ENCODE peak calls at places on chromosomes 4 and X, in four cellular contexts. One of them, this sample, is unnamed.

GRCh38 chr4:145298885-145299284 is 118.5 kb upstream of the OTUD4 start:
- DNase-seq in body of pancreas: peak; percentile 56
- DNase-seq in AG04449: no peak
- DNase-seq in A673: no peak
- DNase-seq in this sample: peak; percentile 54

GRCh38 chrX:118971552-118971951 is 2.9 kb upstream of the LONRF3 start:
- DNase-seq in body of pancreas: no peak
- DNase-seq in AG04449: no peak
- DNase-seq in A673: no peak
- DNase-seq in this sample: no peak

GRCh38 chr4:87240341-87240740 is 19.9 kb upstream of the KLHL8 start:
- DNase-seq in body of pancreas: no peak
- DNase-seq in AG04449: no peak
- DNase-seq in A673: no peak
- DNase-seq in this sample: no peak

GRCh38 chr4:153571006-153571545 is 104.9 kb downstream of the TMEM131L start:
- DNase-seq in body of pancreas: no peak
- DNase-seq in AG04449: no peak
- DNase-seq in A673: no peak
- DNase-seq in this sample: no peak

GRCh38 chr4:125511715-125512114 is 197.0 kb downstream of the FAT4 start:
- DNase-seq in body of pancreas: no peak
- DNase-seq in AG04449: no peak
- DNase-seq in A673: no peak
- DNase-seq in this sample: no peak

GRCh38 chr4:69800599-69800998 is 40.2 kb upstream of the SULT1B1 start:
- DNase-seq in body of pancreas: no peak
- DNase-seq in AG04449: peak; percentile 3
- DNase-seq in A673: peak; percentile 36
- DNase-seq in this sample: no peak

GRCh38 chrX:14351889-14352288 is 177.4 kb upstream of the GLRA2 start:
- DNase-seq in body of pancreas: no peak
- DNase-seq in AG04449: no peak
- DNase-seq in A673: peak; percentile 92
- DNase-seq in this sample: no peak

GRCh38 chr4:141131738-141132688 is 1.3 kb downstream of the RNF150 start:
- DNase-seq in body of pancreas: peak; percentile 3
- DNase-seq in AG04449: no peak
- DNase-seq in A673: peak; percentile 11
- DNase-seq in this sample: no peak

GRCh38 chr4:59553739-59554126 is 1646.4 kb upstream of the ADGRL3 start:
- DNase-seq in body of pancreas: no peak
- DNase-seq in AG04449: no peak
- DNase-seq in A673: no peak
- DNase-seq in this sample: peak; percentile 41

GRCh38 chrX:75673468-75673867 is 111.6 kb downstream of the MAGEE2 start:
- DNase-seq in body of pancreas: no peak
- DNase-seq in AG04449: no peak
- DNase-seq in A673: no peak
- DNase-seq in this sample: no peak

GRCh38 chrX:140916891-140917290 is 85.5 kb upstream of the SPANXB1 start:
- DNase-seq in body of pancreas: no peak
- DNase-seq in AG04449: no peak
- DNase-seq in A673: no peak
- DNase-seq in this sample: no peak

GRCh38 chr4:5770051-5770450 is 59.0 kb downstream of the EVC start:
- DNase-seq in body of pancreas: no peak
- DNase-seq in AG04449: no peak
- DNase-seq in A673: no peak
- DNase-seq in this sample: no peak

GRCh38 chr4:93764647-93765246 is 63.8 kb upstream of the ATOH1 start:
- DNase-seq in body of pancreas: peak; percentile 46
- DNase-seq in AG04449: no peak
- DNase-seq in A673: peak; percentile 44
- DNase-seq in this sample: peak; percentile 57

GRCh38 chrX:102599950-102600579 is 750 bp downstream of the ARMCX5 start:
- DNase-seq in body of pancreas: no peak
- DNase-seq in AG04449: no peak
- DNase-seq in A673: peak; percentile 1
- DNase-seq in this sample: no peak

GRCh38 chrX:10615931-10616780 is 4.2 kb downstream of the MID1 start:
- DNase-seq in body of pancreas: peak; percentile 49
- DNase-seq in AG04449: no peak
- DNase-seq in A673: peak; percentile 58
- DNase-seq in this sample: peak; percentile 35

GRCh38 chr4:161767116-161767515 is 396.7 kb downstream of the FSTL5 start:
- DNase-seq in body of pancreas: no peak
- DNase-seq in AG04449: peak; percentile 4
- DNase-seq in A673: no peak
- DNase-seq in this sample: peak; percentile 0

GRCh38 chr4:40918330-40918729 is 168.6 kb downstream of the NSUN7 start:
- DNase-seq in body of pancreas: peak; percentile 57
- DNase-seq in AG04449: peak; percentile 56
- DNase-seq in A673: peak; percentile 92
- DNase-seq in this sample: no peak

GRCh38 chrX:17397074-17397473 is 22.1 kb downstream of the NHS start:
- DNase-seq in body of pancreas: no peak
- DNase-seq in AG04449: no peak
- DNase-seq in A673: no peak
- DNase-seq in this sample: no peak

GRCh38 chr4:40736910-40737309 is 12.8 kb upstream of the NSUN7 start:
- DNase-seq in body of pancreas: no peak
- DNase-seq in AG04449: no peak
- DNase-seq in A673: peak; percentile 53
- DNase-seq in this sample: peak; percentile 69

GRCh38 chr4:158186815-158187214 is 14.0 kb upstream of the GASK1B start:
- DNase-seq in body of pancreas: no peak
- DNase-seq in AG04449: no peak
- DNase-seq in A673: no peak
- DNase-seq in this sample: no peak

GRCh38 chr4:48331577-48332340 is 9.6 kb upstream of the SLAIN2 start:
- DNase-seq in body of pancreas: no peak
- DNase-seq in AG04449: no peak
- DNase-seq in A673: no peak
- DNase-seq in this sample: no peak

GRCh38 chr4:108425988-108426387 is 194.4 kb upstream of the RPL34 start:
- DNase-seq in body of pancreas: no peak
- DNase-seq in AG04449: peak; percentile 49
- DNase-seq in A673: no peak
- DNase-seq in this sample: no peak

GRCh38 chrX:79081895-79082512 is 62.5 kb upstream of the GPR174 start:
- DNase-seq in body of pancreas: peak; percentile 6
- DNase-seq in AG04449: no peak
- DNase-seq in A673: peak; percentile 86
- DNase-seq in this sample: peak; percentile 66

GRCh38 chr4:159107203-159107921 is 4.5 kb downstream of the RAPGEF2 start:
- DNase-seq in body of pancreas: no peak
- DNase-seq in AG04449: no peak
- DNase-seq in A673: no peak
- DNase-seq in this sample: peak; percentile 29

GRCh38 chrX:19075754-19076153 is 46.5 kb downstream of the ADGRG2 start:
- DNase-seq in body of pancreas: no peak
- DNase-seq in AG04449: no peak
- DNase-seq in A673: no peak
- DNase-seq in this sample: peak; percentile 27

GRCh38 chrX:30948626-30949025 is 59.6 kb upstream of the TAB3 start:
- DNase-seq in body of pancreas: no peak
- DNase-seq in AG04449: no peak
- DNase-seq in A673: no peak
- DNase-seq in this sample: peak; percentile 1

GRCh38 chrX:93538575-93538974 is 134.8 kb downstream of the NAP1L3 start:
- DNase-seq in body of pancreas: no peak
- DNase-seq in AG04449: no peak
- DNase-seq in A673: peak; percentile 19
- DNase-seq in this sample: no peak

GRCh38 chr4:164731827-164732474 is 22.0 kb upstream of the SMIM31 start:
- DNase-seq in body of pancreas: peak; percentile 23
- DNase-seq in AG04449: no peak
- DNase-seq in A673: peak; percentile 85
- DNase-seq in this sample: peak; percentile 66

GRCh38 chr4:54192811-54193210 is 36.3 kb upstream of the PDGFRA start:
- DNase-seq in body of pancreas: no peak
- DNase-seq in AG04449: no peak
- DNase-seq in A673: no peak
- DNase-seq in this sample: no peak

GRCh38 chr4:6177587-6178197 is 22.7 kb downstream of the JAKMIP1 start:
- DNase-seq in body of pancreas: peak; percentile 16
- DNase-seq in AG04449: no peak
- DNase-seq in A673: peak; percentile 37
- DNase-seq in this sample: peak; percentile 89

GRCh38 chrX:146658379-146658778 is 151.2 kb upstream of the CXorf51B start:
- DNase-seq in body of pancreas: no peak
- DNase-seq in AG04449: no peak
- DNase-seq in A673: no peak
- DNase-seq in this sample: no peak

GRCh38 chrX:10166731-10167149 is 10.0 kb downstream of the CLCN4 start:
- DNase-seq in body of pancreas: peak; percentile 31
- DNase-seq in AG04449: no peak
- DNase-seq in A673: no peak
- DNase-seq in this sample: peak; percentile 6

GRCh38 chr4:174873931-174874330 is 44.2 kb upstream of the ADAM29 start:
- DNase-seq in body of pancreas: no peak
- DNase-seq in AG04449: no peak
- DNase-seq in A673: peak; percentile 11
- DNase-seq in this sample: peak; percentile 61

GRCh38 chr4:172202480-172203076 is 389.4 kb downstream of the GALNTL6 start:
- DNase-seq in body of pancreas: no peak
- DNase-seq in AG04449: no peak
- DNase-seq in A673: peak; percentile 39
- DNase-seq in this sample: peak; percentile 62

GRCh38 chr4:150078041-150078995 is at the start of gene DCLK2:
- DNase-seq in body of pancreas: peak; percentile 74
- DNase-seq in AG04449: peak; percentile 42
- DNase-seq in A673: peak; percentile 85
- DNase-seq in this sample: no peak

GRCh38 chr4:98614081-98614480 is 44.3 kb downstream of the TSPAN5 start:
- DNase-seq in body of pancreas: no peak
- DNase-seq in AG04449: no peak
- DNase-seq in A673: no peak
- DNase-seq in this sample: no peak

GRCh38 chrX:107440692-107441091 is 8.8 kb upstream of the FRMPD3 start:
- DNase-seq in body of pancreas: no peak
- DNase-seq in AG04449: no peak
- DNase-seq in A673: no peak
- DNase-seq in this sample: no peak

GRCh38 chrX:107442914-107443527 is 6.4 kb upstream of the FRMPD3 start:
- DNase-seq in body of pancreas: no peak
- DNase-seq in AG04449: no peak
- DNase-seq in A673: no peak
- DNase-seq in this sample: no peak

GRCh38 chrX:107445146-107445545 is 4.3 kb upstream of the FRMPD3 start:
- DNase-seq in body of pancreas: no peak
- DNase-seq in AG04449: no peak
- DNase-seq in A673: no peak
- DNase-seq in this sample: no peak

GRCh38 chrX:107445636-107446035 is 3.8 kb upstream of the FRMPD3 start:
- DNase-seq in body of pancreas: no peak
- DNase-seq in AG04449: no peak
- DNase-seq in A673: no peak
- DNase-seq in this sample: no peak

DNA sequence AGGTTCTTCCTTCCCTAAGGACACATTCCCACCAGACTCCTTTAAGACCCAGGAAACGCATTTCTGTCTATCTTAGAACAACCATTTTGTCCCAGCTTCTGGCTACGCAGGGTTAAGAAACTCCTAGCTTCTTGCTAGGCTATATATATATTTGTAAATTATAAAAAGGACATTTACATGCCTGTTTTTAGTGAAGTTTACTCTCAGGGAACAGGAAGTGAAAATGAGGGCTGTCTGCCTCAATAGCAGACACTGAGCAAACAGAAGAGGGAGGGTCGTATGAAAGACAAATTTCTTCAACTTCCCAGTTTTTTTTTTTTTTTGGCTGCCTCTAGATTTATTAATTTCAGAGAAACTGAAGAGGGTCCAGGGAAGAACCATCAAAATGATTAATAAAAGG is 9.3 kb upstream of the FRMPD3 start:
- DNase-seq in body of pancreas: no peak
- DNase-seq in AG04449: no peak
- DNase-seq in A673: no peak
- DNase-seq in this sample: no peak
- H3K4me3 ChIP-seq in body of pancreas: no peak overlapping the region
- H3K4me3 ChIP-seq in AG04449: no peak overlapping the region
- H3K4me3 ChIP-seq in A673: no peak overlapping the region
- H3K4me3 ChIP-seq in this sample: no peak overlapping the region

GRCh38 chrX:130082244-130083106 is 27.8 kb downstream of the ELF4 start:
- DNase-seq in body of pancreas: peak; percentile 33
- DNase-seq in AG04449: no peak
- DNase-seq in A673: no peak
- DNase-seq in this sample: peak; percentile 81
- TF ChIP-seq CTCF in body of pancreas: no peak
- TF ChIP-seq CTCF in AG04449: peak; percentile 4
- TF ChIP-seq CTCF in A673: no peak
- TF ChIP-seq CTCF in this sample: peak; percentile 49

DNA sequence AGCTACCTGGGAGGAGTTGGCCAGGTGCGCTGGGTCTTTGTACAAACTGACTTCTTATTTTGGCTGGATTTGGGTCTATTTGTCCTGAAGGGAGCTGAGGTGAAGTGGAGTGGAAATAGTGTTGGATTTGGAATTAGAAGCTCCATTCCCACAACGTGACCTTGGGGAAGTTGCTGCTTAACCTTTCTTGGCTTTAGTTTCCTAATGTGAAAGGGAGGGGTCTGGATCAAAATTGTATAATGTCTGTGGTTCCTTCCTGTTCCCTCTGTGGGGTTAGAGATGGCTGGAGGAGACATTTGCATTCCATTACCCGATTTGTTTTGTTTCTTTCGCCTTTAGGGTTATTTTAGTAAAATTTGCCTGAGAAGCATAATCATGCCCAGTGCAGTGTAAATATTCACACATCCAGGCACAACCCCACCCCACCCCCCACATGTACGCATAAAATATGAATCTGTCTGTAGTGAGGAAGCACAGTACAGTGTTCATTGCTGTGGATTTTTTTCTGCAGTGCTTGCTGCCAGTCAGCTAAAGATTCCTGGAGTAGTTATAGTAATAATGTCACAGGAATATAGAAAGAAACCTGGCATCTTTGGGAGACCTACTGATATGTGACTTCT is 21.5 kb downstream of the JADE1 start:
- DNase-seq in body of pancreas: no peak
- DNase-seq in AG04449: no peak
- DNase-seq in A673: no peak
- DNase-seq in this sample: peak; percentile 31
- H3K4me3 ChIP-seq in body of pancreas: no peak overlapping the region
- H3K4me3 ChIP-seq in AG04449: no peak overlapping the region
- H3K4me3 ChIP-seq in A673: no peak overlapping the region
- H3K4me3 ChIP-seq in this sample: peak overlapping the region; percentile 1

DNA sequence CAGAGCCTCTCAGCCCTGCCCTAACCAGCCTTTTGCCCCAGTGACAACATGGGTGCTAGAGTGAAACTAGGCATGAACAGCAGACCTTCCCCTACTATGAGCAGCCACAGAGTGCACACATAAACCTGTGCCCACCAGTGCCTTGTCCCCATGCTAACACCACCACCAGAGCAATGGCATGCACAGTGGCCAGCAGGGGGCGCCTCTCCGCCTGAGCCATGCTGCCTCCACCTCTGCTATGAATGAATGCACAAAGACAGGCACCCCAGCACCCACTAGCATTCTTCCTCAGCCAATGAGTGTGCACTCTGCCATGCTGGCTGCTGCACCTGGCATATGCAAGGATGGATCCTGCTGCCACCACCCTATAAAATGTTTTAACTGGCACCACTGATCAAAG is 286.9 kb upstream of the FGF16 start:
- DNase-seq in body of pancreas: no peak
- DNase-seq in AG04449: no peak
- DNase-seq in A673: peak; percentile 6
- DNase-seq in this sample: peak; percentile 0
- TF ChIP-seq CTCF in body of pancreas: no peak
- TF ChIP-seq CTCF in AG04449: peak; percentile 39
- TF ChIP-seq CTCF in A673: peak; percentile 47
- TF ChIP-seq CTCF in this sample: no peak

This sample was measured in GM12865.